ENCODE peak calls at places on chromosomes 4 and X, in four cellular contexts. Y, L, M and B are unnamed samples.

GRCh38 chr4:154982187-154983047 is 201.3 kb downstream of the RBM46 start:
- DNase-seq in Y (no peak), L (no peak), M (peak; percentile 80), B (no peak)

GRCh38 chrX:13903405-13903804 is 86.5 kb upstream of the GPM6B start:
- DNase-seq in Y (no peak), L (no peak), M (no peak), B (no peak)

GRCh38 chr4:169270156-169270809 is 473 bp downstream of the SH3RF1 start:
- DNase-seq in Y (no peak), L (no peak), M (peak; percentile 87), B (no peak)

GRCh38 chr4:14095881-14096280 is 468.4 kb upstream of the BOD1L1 start:
- DNase-seq in Y (no peak), L (no peak), M (no peak), B (no peak)

GRCh38 chrX:72371405-72371804 is 65.7 kb upstream of the CITED1 start:
- DNase-seq in Y (no peak), L (no peak), M (no peak), B (no peak)

GRCh38 chr4:127731406-127731805 is 1.2 kb downstream of the SLC25A31 start:
- DNase-seq in Y (no peak), L (no peak), M (no peak), B (no peak)

GRCh38 chr4:56210397-56210796 is 176.9 kb downstream of the AASDH start:
- DNase-seq in Y (no peak), L (no peak), M (no peak), B (no peak)

GRCh38 chr4:71230613-71231012 is 108.2 kb upstream of the SLC4A4 start:
- DNase-seq in Y (no peak), L (no peak), M (no peak), B (no peak)

GRCh38 chrX:39619182-39620009 is 478.4 kb downstream of the BCOR start:
- DNase-seq in Y (no peak), L (no peak), M (no peak), B (no peak)

GRCh38 chr4:8760561-8760960 is 111.1 kb downstream of the HMX1 start:
- DNase-seq in Y (no peak), L (no peak), M (peak; percentile 54), B (peak; percentile 6)

GRCh38 chr4:121462660-121463261 is 81.9 kb upstream of the QRFPR start:
- DNase-seq in Y (no peak), L (peak; percentile 67), M (no peak), B (no peak)

GRCh38 chrX:153669901-153670731 is 3.5 kb downstream of the PNCK start:
- DNase-seq in Y (no peak), L (no peak), M (no peak), B (no peak)

GRCh38 chr4:186137193-186137792 is 32.8 kb downstream of the FAM149A start:
- DNase-seq in Y (no peak), L (no peak), M (no peak), B (no peak)

GRCh38 chrX:49263631-49264030 is 879 bp downstream of the FOXP3 start:
- DNase-seq in Y (no peak), L (no peak), M (peak; percentile 11), B (no peak)

GRCh38 chrX:13085533-13085932 is 41.1 kb upstream of the FAM9C start:
- DNase-seq in Y (no peak), L (no peak), M (no peak), B (no peak)

GRCh38 chr4:15547392-15547791 is 77.7 kb downstream of the CC2D2A start:
- DNase-seq in Y (no peak), L (no peak), M (no peak), B (no peak)

GRCh38 chr4:79042079-79042674 is 102.9 kb upstream of the PAQR3 start:
- DNase-seq in Y (no peak), L (peak; percentile 23), M (no peak), B (no peak)

GRCh38 chr4:6389426-6389825 is 83.0 kb downstream of the PPP2R2C start:
- DNase-seq in Y (no peak), L (no peak), M (no peak), B (no peak)

GRCh38 chr4:9885958-9886357 is 104.5 kb downstream of the DRD5 start:
- DNase-seq in Y (no peak), L (no peak), M (no peak), B (no peak)

GRCh38 chr4:81572398-81572797 is 100.7 kb upstream of the RASGEF1B start:
- DNase-seq in Y (no peak), L (no peak), M (no peak), B (no peak)
- TF ChIP-seq CTCF in Y (no peak), L (no peak), M (no peak), B (no peak)

DNA sequence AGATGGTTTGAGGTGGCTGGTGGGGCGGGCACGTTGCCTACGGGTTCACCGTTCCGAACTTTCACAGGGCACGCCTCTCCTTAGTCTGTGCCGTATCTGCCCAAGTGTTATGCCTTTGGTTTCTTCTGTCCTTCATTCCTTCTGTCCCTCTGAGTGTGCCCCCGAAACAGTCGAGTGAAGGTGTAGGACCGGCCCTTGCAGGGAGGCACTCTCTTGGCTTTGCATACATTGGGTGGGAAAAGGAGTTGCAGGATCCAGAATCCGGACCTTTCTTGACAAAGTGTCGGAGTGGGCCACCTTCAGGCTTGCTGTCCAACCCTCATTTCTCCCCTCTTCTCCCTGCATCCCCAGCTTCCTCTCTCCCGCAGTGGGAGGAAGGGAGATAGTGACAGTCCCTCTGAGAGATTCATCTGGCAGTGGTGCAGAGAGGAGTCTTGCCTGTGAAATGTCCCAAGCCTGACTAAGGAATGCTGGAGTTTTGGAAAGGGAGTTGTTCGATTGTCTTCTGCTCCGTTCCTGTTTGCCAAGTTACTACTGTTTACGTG is 585 bp downstream of the ARFIP1 start:
- DNase-seq in Y (no peak), L (peak; percentile 49), M (no peak), B (no peak)
- TF ChIP-seq CTCF in Y (no peak), L (no peak), M (no peak), B (no peak)

GRCh38 chrX:81414630-81415029 is 212.7 kb downstream of the SH3BGRL start:
- DNase-seq in Y (no peak), L (no peak), M (no peak), B (no peak)
- TF ChIP-seq CTCF in Y (no peak), L (peak; percentile 44), M (no peak), B (no peak)

DNA sequence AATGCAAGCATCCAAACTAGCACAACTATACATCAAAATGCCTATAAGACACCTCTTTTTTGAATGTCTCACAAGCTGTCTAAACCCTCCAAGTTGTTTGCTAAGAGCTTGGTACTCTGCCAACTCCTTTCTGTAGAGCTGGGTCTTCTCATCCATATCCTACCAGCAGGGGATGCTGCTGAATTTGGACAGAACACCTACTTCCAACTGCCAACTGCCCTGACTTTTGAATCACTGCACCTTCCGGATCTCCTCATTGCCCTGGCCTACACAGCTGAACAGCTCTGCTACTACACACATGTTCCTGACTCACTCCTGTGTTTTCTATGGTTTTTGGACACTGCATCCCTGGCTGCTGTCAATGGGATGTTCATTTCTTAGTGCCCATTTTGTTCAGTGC is 18.7 kb downstream of the FAM184B start:
- DNase-seq in Y (no peak), L (peak; percentile 48), M (no peak), B (no peak)
- TF ChIP-seq CTCF in Y (peak; percentile 40), L (peak; percentile 66), M (no peak), B (no peak)